ENCODE peak calls at places on chromosome 12, in four cellular contexts. V, F, C and Y are unnamed samples. For H3K27me3, the result is how much of the 10 kb centered on the place peaks cover.

GRCh38 chr12:105222326-105222655 is 13.7 kb downstream of the APPL2 start:
- DNase-seq in F (no peak), V (no peak), C (no peak), Y (no peak)

GRCh38 chr12:95439578-95440230 is 34.2 kb upstream of the METAP2 start:
- DNase-seq in V (no peak), F (no peak), C (no peak), Y (no peak)

GRCh38 chr12:125983784-125984510 is 918.7 kb downstream of the AACS start:
- DNase-seq in V (no peak), F (no peak), C (no peak), Y (no peak)

GRCh38 chr12:107536613-107537012 is 149.0 kb upstream of the PWP1 start:
- DNase-seq in C (no peak), V (peak), F (no peak), Y (no peak)

GRCh38 chr12:12212769-12213168 is 54.1 kb downstream of the LRP6 start:
- DNase-seq in C (no peak), F (no peak), V (no peak), Y (no peak)

GRCh38 chr12:59087691-59088090 is 167.4 kb upstream of the LRIG3 start:
- DNase-seq in C (no peak), F (no peak), V (no peak), Y (no peak)

GRCh38 chr12:47102406-47102805 is 22.6 kb upstream of the AMIGO2 start:
- DNase-seq in V (no peak), F (no peak), C (no peak), Y (no peak)

GRCh38 chr12:13472690-13473089 is 276.2 kb downstream of the EMP1 start:
- DNase-seq in V (peak), C (no peak), F (no peak), Y (no peak)

GRCh38 chr12:21234395-21234794 is 100.3 kb downstream of the SLCO1A2 start:
- DNase-seq in C (no peak), V (no peak), F (no peak), Y (no peak)

GRCh38 chr12:130478786-130479185 is 141.1 kb downstream of the PIWIL1 start:
- DNase-seq in F (no peak), V (no peak), C (no peak), Y (no peak)

GRCh38 chr12:28933176-28933575 is 215.9 kb upstream of the FAR2 start:
- DNase-seq in C (no peak), V (no peak), F (no peak), Y (no peak)

GRCh38 chr12:97038859-97039258 is 131.8 kb downstream of the NEDD1 start:
- DNase-seq in V (no peak), F (no peak), C (no peak), Y (no peak)

GRCh38 chr12:75553398-75553797 is 42.0 kb upstream of the KRR1 start:
- DNase-seq in V (no peak), C (no peak), F (no peak), Y (no peak)

GRCh38 chr12:93783827-93784226 is 106.7 kb downstream of the CRADD start:
- DNase-seq in V (no peak), C (no peak), F (no peak), Y (no peak)

GRCh38 chr12:13562915-13563742 is 366.6 kb downstream of the EMP1 start:
- DNase-seq in V (no peak), F (no peak), C (peak), Y (no peak)

GRCh38 chr12:19799216-19799615 is 359.9 kb downstream of the AEBP2 start:
- DNase-seq in V (peak), C (no peak), F (no peak), Y (no peak)

GRCh38 chr12:102526701-102527100 is 46.3 kb upstream of the IGF1 start:
- DNase-seq in F (peak), C (no peak), V (peak), Y (no peak)

GRCh38 chr12:107495604-107496003 is 190.0 kb upstream of the PWP1 start:
- DNase-seq in V (no peak), F (no peak), C (no peak), Y (no peak)

GRCh38 chr12:90741611-90742010 is 213.4 kb downstream of the CCER1 start:
- DNase-seq in F (no peak), V (no peak), C (no peak), Y (no peak)

GRCh38 chr12:54195736-54196347 is 7.1 kb upstream of the SMUG1 start:
- DNase-seq in V (peak), F (no peak), C (no peak), Y (no peak)

GRCh38 chr12:75998292-75999063 is 33.1 kb downstream of the PHLDA1 start:
- DNase-seq in C (no peak), V (no peak), F (no peak), Y (no peak)

GRCh38 chr12:62259311-62259992 is 752 bp upstream of the USP15 start:
- DNase-seq in F (no peak), V (no peak), C (no peak), Y (no peak)

GRCh38 chr12:75825686-75826085 is 205.9 kb downstream of the PHLDA1 start:
- DNase-seq in V (peak), F (no peak), C (no peak), Y (no peak)

GRCh38 chr12:77577756-77578155 is 252.9 kb upstream of the NAV3 start:
- DNase-seq in F (no peak), V (peak), C (no peak), Y (no peak)

GRCh38 chr12:84136862-84137367 is 775.7 kb downstream of the SLC6A15 start:
- DNase-seq in C (no peak), F (no peak), V (peak), Y (no peak)

GRCh38 chr12:67460388-67460787 is 188.2 kb upstream of the DYRK2 start:
- DNase-seq in F (no peak), V (no peak), C (no peak), Y (no peak)

GRCh38 chr12:7940906-7941305 is 4.9 kb upstream of the SLC2A3 start:
- DNase-seq in C (no peak), V (no peak), F (no peak), Y (no peak)

GRCh38 chr12:71046215-71046614 is 111.6 kb downstream of the TSPAN8 start:
- DNase-seq in C (no peak), F (no peak), V (peak), Y (no peak)

GRCh38 chr12:9634177-9634803 is 26.6 kb upstream of the KLRB1 start:
- DNase-seq in V (peak), F (no peak), C (no peak), Y (peak)

GRCh38 chr12:21606175-21606574 is 1.5 kb upstream of the GYS2 start:
- DNase-seq in V (no peak), F (no peak), C (no peak), Y (no peak)

GRCh38 chr12:65948320-65949008 is 124.2 kb downstream of the HMGA2 start:
- DNase-seq in F (peak), V (peak), C (peak), Y (peak)

GRCh38 chr12:93785262-93786010 is 108.3 kb downstream of the CRADD start:
- DNase-seq in F (peak), V (peak), C (no peak), Y (peak)

GRCh38 chr12:18296909-18297280 is 35.6 kb downstream of the PIK3C2G start:
- DNase-seq in C (no peak), V (no peak), F (no peak), Y (no peak)

GRCh38 chr12:102571889-102572288 is 91.5 kb upstream of the IGF1 start:
- DNase-seq in C (no peak), V (no peak), F (no peak), Y (no peak)

GRCh38 chr12:57461326-57461903 is 1.8 kb downstream of the GLI1 start:
- DNase-seq in F (peak), V (peak), C (peak), Y (peak)

GRCh38 chr12:57459750-57460400 is at the start of gene GLI1:
- DNase-seq in V (peak), F (no peak), C (peak), Y (no peak)

GRCh38 chr12:57458665-57459054 is 925 bp upstream of the GLI1 start:
- DNase-seq in F (no peak), V (no peak), C (no peak), Y (no peak)

GRCh38 chr12:57460457-57461325 is 1.1 kb downstream of the GLI1 start:
- DNase-seq in C (peak), F (no peak), V (no peak), Y (no peak)

GRCh38 chr12:57459055-57459749 is 383 bp upstream of the GLI1 start:
- DNase-seq in C (peak), V (peak), F (peak), Y (peak)
- TF ChIP-seq POLR2A in C (no peak), V (peak), F (peak), Y (peak)

DNA sequence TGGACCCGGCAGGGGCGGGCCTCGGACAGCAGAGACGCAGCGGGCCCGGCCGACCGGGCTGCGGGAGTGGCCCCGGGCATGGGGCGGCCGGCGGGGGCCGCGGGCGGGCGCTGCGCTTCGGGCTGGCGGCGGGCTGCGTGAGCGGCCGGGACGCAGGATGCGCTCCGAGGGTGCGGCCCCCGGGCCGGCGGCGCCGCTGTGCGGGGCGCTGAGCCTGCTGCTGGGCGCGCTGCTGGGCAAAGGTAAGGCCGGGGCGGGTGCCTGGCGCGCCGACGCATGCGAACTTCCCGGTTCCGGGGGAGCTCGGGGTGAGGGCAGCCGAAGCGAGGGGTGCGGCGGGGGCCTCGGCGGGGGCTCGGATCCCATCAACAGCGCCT is 264 bp downstream of the TMEM132C start:
- DNase-seq in V (no peak), F (no peak), C (no peak), Y (no peak)
- H3K27me3 ChIP-seq in V (under half), F (under half), C (half or more), Y (under half)

GRCh38 chr12:32450768-32451167 is 51.4 kb downstream of the FGD4 start:
- DNase-seq in F (no peak), V (no peak), C (no peak), Y (no peak)

GRCh38 chr12:32454866-32455265 is 55.5 kb downstream of the FGD4 start:
- DNase-seq in V (no peak), F (no peak), C (no peak), Y (no peak)

GRCh38 chr12:32454075-32454474 is 54.7 kb downstream of the FGD4 start:
- DNase-seq in C (no peak), F (no peak), V (peak), Y (no peak)

GRCh38 chr12:32450363-32450762 is 51.0 kb downstream of the FGD4 start:
- DNase-seq in C (no peak), V (no peak), F (no peak), Y (no peak)

DNA sequence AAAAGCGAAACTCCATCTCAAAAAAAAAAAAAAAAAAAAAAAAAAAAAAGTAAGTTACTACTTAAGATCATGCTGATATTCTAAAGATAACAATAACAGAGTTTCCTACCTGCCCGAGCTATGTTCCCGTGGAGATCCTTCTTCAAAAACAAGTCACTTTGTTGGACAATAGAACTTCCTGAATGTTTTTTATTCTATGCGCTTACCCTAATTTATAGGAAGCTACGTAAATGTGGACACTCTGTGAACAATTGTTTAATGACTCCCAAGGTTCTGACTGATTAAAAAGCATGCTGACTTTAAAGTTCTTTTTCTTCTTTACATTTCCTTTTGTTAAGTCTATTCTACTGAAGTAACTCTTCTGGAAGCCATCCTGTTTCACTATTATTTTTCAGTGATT is 52.5 kb downstream of the FGD4 start:
- DNase-seq in F (no peak), V (no peak), C (no peak), Y (no peak)
- TF ChIP-seq POLR2A in F (no peak), V (no peak), C (no peak), Y (no peak)

GRCh38 chr12:111076611-111077451 is 156.5 kb upstream of the MYL2 start:
- DNase-seq in C (peak), V (no peak), F (no peak), Y (no peak)
- H3K27me3 ChIP-seq in C (under half), V (under half), F (under half), Y (under half)

DNA sequence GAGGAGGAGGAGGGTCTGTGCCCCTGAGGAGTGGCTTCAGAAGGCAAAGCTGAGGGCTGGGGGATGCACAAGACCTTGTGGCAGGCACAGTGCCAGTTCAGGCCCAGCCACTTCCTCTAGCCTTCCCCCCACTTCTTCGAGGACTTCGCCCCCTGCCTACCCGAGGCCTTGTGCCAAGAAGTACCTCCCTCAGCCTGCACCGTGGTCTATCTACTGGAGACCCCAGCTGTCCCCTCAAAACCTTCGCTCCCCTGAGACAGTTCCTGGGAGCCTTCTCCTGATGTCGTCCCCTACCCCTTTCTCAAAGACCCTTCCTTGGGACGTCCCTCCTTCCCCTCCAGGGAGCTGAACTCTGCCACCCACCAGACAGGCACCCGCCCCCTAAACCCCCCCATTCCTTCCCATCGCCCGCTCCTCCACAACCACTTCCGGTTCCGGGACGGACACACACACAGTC is 604 bp downstream of the ZNF384 start:
- DNase-seq in V (peak), F (no peak), C (no peak), Y (peak)
- TF ChIP-seq POLR2A in V (no peak), F (no peak), C (no peak), Y (no peak)